ENCODE peak calls at places on chromosomes 3 and 15, in eight cellular contexts. X is astrocyte of the spinal cord; G is kidney; O is heart left ventricle; J is effector memory CD4-positive, alpha-beta T cell; F is CD8-positive, alpha-beta T cell; N is fibroblast of lung; W is gastrocnemius medialis. K is an unnamed sample.

GRCh38 chr15:89377842-89378698 is 43.4 kb upstream of the POLG start:
- DNase-seq in X (no peak), G (peak), O (no peak), J (no peak), F (no peak), N (no peak), W (no peak), K (no peak)

GRCh38 chr15:36414670-36415069 is 164.8 kb upstream of the CDIN1 start:
- DNase-seq in X (peak), G (no peak), O (no peak), J (no peak), F (no peak), N (no peak), W (no peak), K (no peak)

GRCh38 chr15:59741274-59741906 is 52.3 kb upstream of the BNIP2 start:
- DNase-seq in X (peak), G (no peak), O (no peak), J (no peak), F (no peak), N (peak), W (no peak), K (peak)

GRCh38 chr3:46491089-46492070 is 6.4 kb upstream of the RTP3 start:
- DNase-seq in X (no peak), G (no peak), O (peak), J (no peak), F (no peak), N (no peak), W (peak), K (no peak)

GRCh38 chr15:62464705-62465104 is 299.6 kb upstream of the C2CD4B start:
- DNase-seq in X (peak), G (no peak), O (no peak), J (no peak), F (no peak), N (no peak), W (no peak), K (no peak)

GRCh38 chr3:18812316-18812715 is 336.0 kb upstream of the KCNH8 start:
- DNase-seq in X (peak), G (no peak), O (no peak), J (no peak), F (no peak), N (no peak), W (no peak), K (no peak)

GRCh38 chr15:75648156-75649000 is 666 bp downstream of the SNX33 start:
- DNase-seq in X (peak), G (peak), O (peak), J (no peak), F (no peak), N (peak), W (no peak), K (no peak)

GRCh38 chr3:59559721-59560514 is 510.1 kb upstream of the CFAP20DC start:
- DNase-seq in X (peak), G (no peak), O (no peak), J (no peak), F (no peak), N (peak), W (no peak), K (no peak)

GRCh38 chr15:67134577-67135492 is 69.4 kb downstream of the SMAD3 start:
- DNase-seq in X (no peak), G (no peak), O (no peak), J (no peak), F (no peak), N (no peak), W (no peak), K (no peak)

GRCh38 chr3:101842245-101842934 is 6.9 kb upstream of the NFKBIZ start:
- DNase-seq in X (no peak), G (no peak), O (no peak), J (no peak), F (no peak), N (no peak), W (no peak), K (no peak)

GRCh38 chr3:195249858-195250464 is 21.0 kb downstream of the XXYLT1 start:
- DNase-seq in X (no peak), G (no peak), O (no peak), J (no peak), F (no peak), N (no peak), W (no peak), K (no peak)

GRCh38 chr3:186882125-186882524 is 39.6 kb downstream of the ADIPOQ start:
- DNase-seq in X (no peak), G (no peak), O (no peak), J (no peak), F (no peak), N (no peak), W (no peak), K (no peak)

GRCh38 chr15:28861031-28861534 is 12.6 kb upstream of the GOLGA6L7 start:
- DNase-seq in X (no peak), G (peak), O (no peak), J (no peak), F (no peak), N (peak), W (no peak), K (no peak)

GRCh38 chr15:92920595-92921169 is 20.6 kb downstream of the CHD2 start:
- DNase-seq in X (no peak), G (no peak), O (no peak), J (no peak), F (no peak), N (no peak), W (peak), K (no peak)

GRCh38 chr15:80457896-80458295 is 53.7 kb downstream of the ARNT2 start:
- DNase-seq in X (no peak), G (no peak), O (no peak), J (no peak), F (no peak), N (no peak), W (no peak), K (no peak)

GRCh38 chr3:126287171-126287535 is 70.1 kb downstream of the KLF15 start:
- DNase-seq in X (no peak), G (no peak), O (no peak), J (no peak), F (no peak), N (no peak), W (no peak), K (no peak)

GRCh38 chr3:134666466-134666865 is 15.6 kb upstream of the KY start:
- DNase-seq in X (peak), G (no peak), O (no peak), J (no peak), F (no peak), N (no peak), W (peak), K (no peak)

GRCh38 chr3:65714138-65714537 is 324.6 kb downstream of the MAGI1 start:
- DNase-seq in X (peak), G (no peak), O (no peak), J (no peak), F (no peak), N (peak), W (no peak), K (no peak)

GRCh38 chr3:98583766-98584165 is 9.6 kb downstream of the CPOX start:
- DNase-seq in X (no peak), G (no peak), O (no peak), J (no peak), F (no peak), N (no peak), W (no peak), K (no peak)

GRCh38 chr15:59993950-59994401 is 10.1 kb upstream of the FOXB1 start:
- DNase-seq in X (no peak), G (peak), O (no peak), J (no peak), F (no peak), N (no peak), W (no peak), K (peak)

GRCh38 chr3:141308588-141309218 is 59.6 kb upstream of the ZBTB38 start:
- DNase-seq in X (peak), G (peak), O (peak), J (no peak), F (no peak), N (peak), W (no peak), K (no peak)

GRCh38 chr3:127988770-127989518 is 63.3 kb upstream of the SEC61A1 start:
- DNase-seq in X (no peak), G (no peak), O (no peak), J (no peak), F (no peak), N (no peak), W (no peak), K (no peak)

GRCh38 chr15:39125904-39126303 is 455.0 kb upstream of the THBS1 start:
- DNase-seq in X (peak), G (no peak), O (no peak), J (no peak), F (peak), N (peak), W (no peak), K (peak)

GRCh38 chr15:69668963-69669362 is 216.3 kb downstream of the RPLP1 start:
- DNase-seq in X (no peak), G (no peak), O (peak), J (no peak), F (peak), N (no peak), W (peak), K (peak)

GRCh38 chr15:98422086-98422478 is 226.3 kb upstream of the IGF1R start:
- DNase-seq in X (no peak), G (no peak), O (no peak), J (no peak), F (no peak), N (no peak), W (no peak), K (no peak)

GRCh38 chr15:98417346-98417745 is 231.0 kb upstream of the IGF1R start:
- DNase-seq in X (no peak), G (no peak), O (no peak), J (no peak), F (no peak), N (no peak), W (no peak), K (no peak)

GRCh38 chr15:98421419-98422085 is 226.8 kb upstream of the IGF1R start:
- DNase-seq in X (peak), G (peak), O (peak), J (no peak), F (peak), N (peak), W (peak), K (peak)

GRCh38 chr15:98419173-98419814 is 229.0 kb upstream of the IGF1R start:
- DNase-seq in X (no peak), G (no peak), O (no peak), J (no peak), F (no peak), N (no peak), W (no peak), K (no peak)

GRCh38 chr15:98420837-98421236 is 227.5 kb upstream of the IGF1R start:
- DNase-seq in X (no peak), G (no peak), O (no peak), J (no peak), F (no peak), N (no peak), W (no peak), K (no peak)
- H3K4me3 ChIP-seq in X (no peak), G (no peak), O (peak), J (no peak), F (no peak), N (no peak), W (no peak), K (no peak)

GRCh38 chr3:104291437-104291851 is 1075.3 kb upstream of the ALCAM start:
- DNase-seq in X (peak), G (no peak), O (no peak), J (no peak), F (no peak), N (peak), W (no peak), K (no peak)
- H3K4me3 ChIP-seq in X (peak), G (peak), O (peak), J (peak), F (no peak), N (no peak), W (no peak), K (no peak)

GRCh38 chr15:65767895-65768294 is 24.2 kb downstream of the DENND4A start:
- DNase-seq in X (no peak), G (no peak), O (no peak), J (no peak), F (no peak), N (no peak), W (no peak), K (peak)
- H3K4me3 ChIP-seq in X (no peak), G (no peak), O (no peak), J (no peak), F (no peak), N (no peak), W (no peak), K (no peak)

GRCh38 chr3:187919018-187919417 is 173.8 kb upstream of the BCL6 start:
- DNase-seq in X (no peak), G (no peak), O (no peak), J (peak), F (peak), N (no peak), W (no peak), K (peak)

GRCh38 chr3:187918081-187918644 is 172.9 kb upstream of the BCL6 start:
- DNase-seq in X (no peak), G (no peak), O (no peak), J (no peak), F (no peak), N (no peak), W (no peak), K (no peak)

GRCh38 chr3:187919990-187920389 is 174.7 kb upstream of the BCL6 start:
- DNase-seq in X (no peak), G (no peak), O (no peak), J (no peak), F (no peak), N (peak), W (no peak), K (no peak)

GRCh38 chr3:187920871-187921270 is 175.6 kb upstream of the BCL6 start:
- DNase-seq in X (no peak), G (no peak), O (no peak), J (no peak), F (no peak), N (peak), W (peak), K (no peak)

GRCh38 chr3:187919535-187919934 is 174.3 kb upstream of the BCL6 start:
- DNase-seq in X (no peak), G (no peak), O (no peak), J (no peak), F (no peak), N (no peak), W (no peak), K (peak)
- H3K4me3 ChIP-seq in X (no peak), G (no peak), O (no peak), J (peak), F (peak), N (no peak), W (no peak), K (peak)

DNA sequence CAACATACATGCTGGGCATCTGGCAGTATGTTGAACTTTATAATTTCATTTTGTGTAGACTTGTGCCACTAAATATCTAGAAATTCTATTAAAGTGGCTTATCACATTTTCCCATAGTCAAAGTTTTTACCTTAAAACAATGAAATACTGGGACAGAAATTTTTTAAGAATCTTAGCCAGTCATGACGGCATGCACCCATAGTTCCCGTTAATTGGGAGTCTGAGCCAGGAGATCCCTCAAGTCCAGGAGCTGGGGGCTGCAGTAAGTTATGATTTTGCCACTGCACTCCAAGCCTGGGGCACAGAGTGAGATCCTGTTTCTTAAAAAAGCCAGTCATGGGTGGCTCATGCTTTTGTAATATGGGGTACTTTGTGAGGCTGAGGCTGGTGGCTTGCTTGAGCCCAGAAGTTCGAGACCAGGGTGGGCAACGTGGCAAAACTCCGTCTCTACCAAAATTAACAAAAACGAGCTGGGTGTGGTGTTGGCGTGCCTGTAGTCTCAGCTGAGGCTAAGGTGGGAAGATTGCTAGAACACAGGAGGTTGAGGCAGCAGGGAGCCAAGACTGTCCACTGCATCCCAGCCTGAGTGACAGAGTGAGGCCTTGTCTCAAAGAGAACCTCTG is 3.1 kb downstream of the RPSA start:
- DNase-seq in X (no peak), G (no peak), O (no peak), J (no peak), F (no peak), N (no peak), W (no peak), K (no peak)
- H3K4me3 ChIP-seq in X (no peak), G (no peak), O (no peak), J (no peak), F (no peak), N (no peak), W (no peak), K (no peak)

K was measured in Jurkat, Clone E6-1.